ENCODE peak calls at places on chromosome 2, in four cellular contexts. G is fibroblast of lung, W is IMR-90, P is neural progenitor cell. U is an unnamed sample. For H3K4me1, the result is how much of the 10 kb centered on the place peaks cover.

GRCh38 chr2:233853883-233854240 is 473 bp downstream of the HJURP start:
- DNase-seq in W (no peak), G (no peak), P (no peak), U (no peak)

GRCh38 chr2:119301413-119301812 is 65.2 kb downstream of the C2orf76 start:
- DNase-seq in W (peak), P (peak), G (peak), U (peak)

GRCh38 chr2:177984739-177985138 is 87.8 kb downstream of the PDE11A start:
- DNase-seq in P (no peak), W (peak), G (peak), U (peak)

GRCh38 chr2:236969075-236969474 is 116.6 kb upstream of the COPS8 start:
- DNase-seq in W (no peak), G (no peak), P (no peak), U (no peak)

GRCh38 chr2:226030369-226031077 is 631.0 kb downstream of the NYAP2 start:
- DNase-seq in P (peak), W (no peak), G (no peak), U (no peak)

GRCh38 chr2:74001121-74001520 is 16.4 kb downstream of the TET3 start:
- DNase-seq in P (no peak), G (no peak), W (peak), U (peak)

GRCh38 chr2:10331033-10331701 is 28.5 kb downstream of the HPCAL1 start:
- DNase-seq in W (no peak), P (no peak), G (peak), U (peak)

GRCh38 chr2:22403748-22404147 is 981.2 kb upstream of the KLHL29 start:
- DNase-seq in P (no peak), W (no peak), G (no peak), U (no peak)

GRCh38 chr2:158502984-158503383 is 46.2 kb downstream of the PKP4 start:
- DNase-seq in W (peak), G (peak), P (no peak), U (peak)

GRCh38 chr2:45986509-45986908 is 310.7 kb upstream of the EPAS1 start:
- DNase-seq in P (no peak), W (no peak), G (no peak), U (no peak)

GRCh38 chr2:12318427-12319057 is 398.2 kb upstream of the TRIB2 start:
- DNase-seq in W (peak), P (no peak), G (peak), U (peak)

GRCh38 chr2:127891806-127892205 is 6.0 kb upstream of the AMMECR1L start:
- DNase-seq in W (no peak), G (no peak), P (no peak), U (no peak)

GRCh38 chr2:207767461-207768167 is 2.1 kb downstream of the FZD5 start:
- DNase-seq in G (peak), P (peak), W (no peak), U (peak)

GRCh38 chr2:38806001-38806400 is 28.0 kb downstream of the GEMIN6 start:
- DNase-seq in P (no peak), W (no peak), G (no peak), U (no peak)

GRCh38 chr2:100909571-100909970 is 89.6 kb downstream of the NPAS2 start:
- DNase-seq in G (no peak), P (peak), W (no peak), U (no peak)

GRCh38 chr2:66364495-66364992 is 70.4 kb upstream of the MEIS1 start:
- DNase-seq in G (peak), W (peak), P (no peak), U (peak)

DNA sequence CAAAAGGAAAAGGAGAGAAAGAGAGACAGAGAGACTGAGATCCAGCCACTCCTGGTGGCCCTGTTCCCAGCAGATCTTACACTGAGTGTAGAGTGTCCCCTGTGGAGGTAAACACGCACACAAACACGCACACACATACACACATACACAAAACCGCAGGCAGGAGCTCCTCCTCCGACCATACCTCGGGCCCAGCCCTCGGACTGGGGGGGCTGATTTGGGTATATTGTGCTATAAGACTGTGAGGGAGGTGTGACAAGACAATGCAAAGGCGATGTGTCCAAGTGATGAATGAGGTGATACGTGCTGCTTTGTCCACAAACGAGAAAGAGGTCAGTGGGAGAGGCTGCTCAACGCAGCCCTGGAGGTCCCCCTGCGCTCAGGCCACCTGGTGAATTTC is 48.6 kb upstream of the ASXL2 start:
- DNase-seq in P (no peak), G (no peak), W (no peak), U (no peak)
- H3K4me2 ChIP-seq in P (no peak), G (no peak), W (no peak), U (no peak)

DNA sequence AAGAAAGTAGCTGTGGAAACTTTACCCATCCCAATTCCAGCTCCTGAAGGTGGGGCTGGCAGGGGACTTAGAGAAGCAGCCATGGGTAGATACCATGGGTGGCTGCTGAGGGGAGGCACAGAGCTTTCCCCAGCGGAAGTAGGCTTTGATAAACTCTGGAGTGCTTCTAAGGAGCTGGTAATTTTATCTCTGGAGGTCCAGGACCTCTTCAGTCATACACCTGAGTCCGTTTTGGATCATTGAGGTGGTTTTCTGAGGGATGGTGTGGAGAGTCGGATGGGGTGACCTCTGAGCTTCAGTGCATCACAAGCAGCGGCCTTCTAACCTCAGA is 36.7 kb upstream of the BMP10 start:
- DNase-seq in P (no peak), G (no peak), W (no peak), U (no peak)
- H3K4me1 ChIP-seq in P (under half), G (under half), W (under half), U (under half)

GRCh38 chr2:220837226-220837625 is 734.9 kb downstream of the EPHA4 start:
- DNase-seq in P (peak), G (no peak), W (peak), U (no peak)

GRCh38 chr2:220835563-220835962 is 736.5 kb downstream of the EPHA4 start:
- DNase-seq in W (peak), P (no peak), G (peak), U (peak)
- H3K4me3 ChIP-seq in W (no peak), P (no peak), G (no peak), U (no peak)

DNA sequence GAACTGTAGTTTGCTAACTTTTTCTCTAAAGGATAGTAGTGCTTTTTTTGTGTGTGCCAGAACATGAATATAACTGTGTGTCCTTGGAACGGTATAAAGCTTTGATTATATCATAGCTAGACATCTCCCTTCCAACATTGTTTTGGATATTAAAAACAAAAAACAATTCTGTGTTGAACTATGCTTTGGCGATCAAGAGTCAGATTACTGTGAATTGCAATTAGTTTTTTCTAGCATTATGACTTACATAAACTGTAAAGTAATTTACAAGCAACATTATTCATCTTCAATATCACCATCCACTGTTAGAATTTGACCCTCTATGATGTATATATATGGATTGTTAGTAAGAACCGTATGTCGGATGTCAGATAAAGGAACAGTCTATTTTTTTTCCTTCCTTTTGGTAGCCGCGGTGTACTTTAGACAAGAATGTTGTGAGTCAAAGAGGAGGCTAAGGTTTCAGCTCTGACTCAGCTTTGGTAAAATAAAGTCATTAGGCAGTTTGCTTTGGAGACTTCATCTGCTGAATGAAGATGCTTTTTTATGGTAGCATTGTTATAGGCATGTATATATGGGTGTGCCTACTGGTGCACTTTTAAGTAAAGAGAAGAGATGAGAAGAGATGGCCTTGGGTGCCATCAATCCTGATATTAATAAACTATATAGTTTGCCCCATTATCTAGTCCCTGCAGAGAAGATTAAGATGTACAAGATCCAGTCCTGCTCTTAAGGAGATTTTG is 76.4 kb downstream of the LTBP1 start:
- DNase-seq in W (peak), P (no peak), G (peak), U (peak)
- H3K4me2 ChIP-seq in W (peak), P (no peak), G (peak), U (peak)

GRCh38 chr2:152342259-152343046 is 7.5 kb downstream of the FMNL2 start:
- DNase-seq in P (no peak), G (no peak), W (no peak), U (no peak)
- H3K4me1 ChIP-seq in P (under half), G (under half), W (under half), U (under half)

GRCh38 chr2:170694316-170694715 is 20.8 kb upstream of the SP5 start:
- DNase-seq in W (no peak), G (no peak), P (no peak), U (no peak)
- H3K4me3 ChIP-seq in W (no peak), G (no peak), P (no peak), U (no peak)

GRCh38 chr2:64133354-64133753 is 10.9 kb downstream of the PELI1 start:
- DNase-seq in W (no peak), P (no peak), G (no peak), U (no peak)

GRCh38 chr2:64137567-64137966 is 6.7 kb downstream of the PELI1 start:
- DNase-seq in P (no peak), G (peak), W (peak), U (no peak)

GRCh38 chr2:64133828-64134227 is 10.4 kb downstream of the PELI1 start:
- DNase-seq in G (peak), P (no peak), W (peak), U (peak)

GRCh38 chr2:64135421-64135820 is 8.8 kb downstream of the PELI1 start:
- DNase-seq in W (no peak), G (no peak), P (no peak), U (peak)

DNA sequence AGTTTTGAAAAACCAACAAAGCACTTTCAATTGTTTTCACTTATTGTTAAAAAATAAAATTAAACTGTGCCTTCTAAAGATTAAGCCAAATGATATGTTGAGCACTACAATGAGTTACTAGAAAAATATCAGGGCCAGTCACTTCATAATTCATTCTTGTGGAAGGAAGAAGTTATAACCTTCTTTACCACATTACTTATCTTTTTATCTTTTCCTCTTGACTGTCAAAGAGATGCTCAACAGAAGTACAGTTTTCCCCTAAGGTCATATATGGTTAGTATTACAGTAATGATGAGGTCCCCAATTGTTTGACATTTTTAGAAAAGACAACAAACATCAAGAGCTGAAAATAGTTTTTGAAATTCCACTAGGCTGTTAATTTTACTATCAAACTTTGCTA is 9.4 kb downstream of the PELI1 start:
- DNase-seq in W (no peak), G (no peak), P (no peak), U (no peak)
- H3K4me2 ChIP-seq in W (no peak), G (no peak), P (no peak), U (peak)

DNA sequence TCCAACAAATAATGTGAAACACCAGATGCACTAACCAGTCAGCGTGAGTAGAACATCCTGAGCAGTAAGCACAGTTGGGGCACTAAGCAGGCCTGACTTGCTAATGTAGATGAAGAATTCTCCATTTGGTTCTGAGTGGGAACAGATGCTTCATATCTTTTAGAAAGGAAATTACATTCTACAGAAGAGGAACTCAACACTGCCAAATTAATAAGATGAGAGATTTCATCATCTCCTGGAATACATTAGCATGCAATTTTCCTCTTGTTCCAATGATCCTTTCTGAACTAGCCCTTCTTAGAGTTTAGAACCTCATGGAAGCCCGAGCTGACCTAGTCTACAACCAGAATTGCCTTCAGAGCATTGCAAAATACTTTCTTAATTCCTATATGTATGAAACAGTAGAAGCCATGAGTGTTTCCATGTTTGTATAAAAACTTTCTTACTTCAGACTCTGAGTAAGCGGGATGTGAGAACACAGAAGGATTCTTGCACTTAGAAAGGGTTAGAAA is 34.8 kb downstream of the COL5A2 start:
- DNase-seq in P (no peak), G (peak), W (peak), U (peak)
- H3K4me1 ChIP-seq in P (under half), G (under half), W (under half), U (half or more)

GRCh38 chr2:85253890-85254289 is 73.9 kb downstream of the TGOLN2 start:
- DNase-seq in P (no peak), W (no peak), G (no peak), U (no peak)

GRCh38 chr2:85255813-85256581 is 71.8 kb downstream of the TGOLN2 start:
- DNase-seq in G (peak), P (peak), W (peak), U (peak)

GRCh38 chr2:85254540-85255261 is 73.1 kb downstream of the TGOLN2 start:
- DNase-seq in W (no peak), G (no peak), P (peak), U (no peak)

GRCh38 chr2:85257359-85258193 is 70.2 kb downstream of the TGOLN2 start:
- DNase-seq in G (no peak), P (no peak), W (peak), U (peak)

GRCh38 chr2:85255456-85255812 is 72.4 kb downstream of the TGOLN2 start:
- DNase-seq in P (no peak), W (no peak), G (no peak), U (no peak)
- H3K4me3 ChIP-seq in P (peak), W (no peak), G (no peak), U (no peak)